ENCODE peak calls at places on chromosomes 6 and 20, in five cellular contexts. Q is HCT116, L is HepG2, G is GM12878, P is H1. T is an unnamed sample.

GRCh38 chr6:10030942-10031537 is 383.8 kb downstream of the TFAP2A start:
- DNase-seq in Q (peak), L (peak), G (no peak), P (no peak), T (peak)

GRCh38 chr6:40555092-40555491 is 32.1 kb downstream of the LRFN2 start:
- DNase-seq in Q (no peak), L (no peak), G (no peak), P (no peak), T (no peak)

GRCh38 chr6:82179415-82179814 is 68.1 kb downstream of the IBTK start:
- DNase-seq in Q (no peak), L (no peak), G (no peak), P (no peak), T (no peak)

GRCh38 chr6:154932562-154933027 is 62.5 kb upstream of the TIAM2 start:
- DNase-seq in Q (peak), L (peak), G (no peak), P (no peak), T (no peak)

GRCh38 chr6:11729083-11729482 is 49.5 kb downstream of the ADTRP start:
- DNase-seq in Q (no peak), L (no peak), G (no peak), P (no peak), T (no peak)

GRCh38 chr20:32167552-32167951 is 40.0 kb downstream of the PLAGL2 start:
- DNase-seq in Q (no peak), L (no peak), G (no peak), P (no peak), T (no peak)

GRCh38 chr6:35719830-35720733 is 16.8 kb upstream of the ARMC12 start:
- DNase-seq in Q (no peak), L (no peak), G (peak), P (no peak), T (peak)

GRCh38 chr20:32510120-32510600 is 75.0 kb downstream of the NOL4L start:
- DNase-seq in Q (no peak), L (no peak), G (no peak), P (no peak), T (no peak)

DNA sequence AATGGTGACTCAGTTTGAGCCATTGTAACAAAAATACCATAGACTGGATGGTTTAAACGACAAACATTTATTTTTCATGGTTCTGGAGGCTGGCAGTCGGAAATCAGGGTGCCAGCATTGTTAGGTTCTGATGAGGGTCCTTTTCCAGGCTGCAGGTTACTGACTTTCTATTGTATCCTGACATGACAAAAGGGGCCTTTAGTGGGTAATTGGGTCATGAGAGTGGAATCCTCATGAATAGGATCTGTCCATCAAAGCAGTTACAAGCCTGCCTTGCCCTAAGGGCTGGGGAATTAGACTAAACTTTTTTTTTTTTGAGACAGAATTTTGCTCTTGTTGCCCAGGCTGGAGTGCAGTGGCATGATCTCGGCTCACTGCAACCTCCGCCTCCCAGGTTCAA is 347.9 kb upstream of the TSHZ2 start:
- DNase-seq in Q (no peak), L (no peak), G (no peak), P (no peak), T (no peak)
- TF ChIP-seq SRF in Q (no peak), L (no peak), G (no peak), P (no peak), T (no peak)

GRCh38 chr20:29409833-29410804 is 1847.3 kb upstream of the DEFB115 start:
- DNase-seq in Q (no peak), L (no peak), G (no peak), P (no peak), T (no peak)
- TF ChIP-seq SRF in Q (no peak), L (no peak), G (no peak), P (no peak), T (no peak)

DNA sequence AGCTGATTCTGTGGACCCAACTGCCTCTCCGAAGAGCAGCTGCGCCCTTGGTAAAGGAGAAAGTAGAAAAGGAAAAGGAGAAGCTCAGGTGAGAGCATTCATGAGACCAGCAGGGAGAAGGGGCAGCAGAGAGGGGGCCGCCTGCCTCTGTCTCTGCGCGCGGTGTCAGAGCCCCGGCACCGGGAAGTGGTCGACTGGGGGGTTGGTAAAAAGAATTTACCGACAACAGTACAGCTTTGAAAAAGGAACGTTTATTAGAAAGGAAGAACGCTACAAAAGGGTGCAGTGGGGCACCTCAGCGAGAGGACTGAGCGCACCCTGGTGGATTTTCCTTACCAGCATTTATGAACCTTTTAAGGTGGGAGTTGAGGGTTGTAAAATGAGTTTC is 61.9 kb downstream of the GPR6 start:
- DNase-seq in Q (peak), L (no peak), G (no peak), P (no peak), T (no peak)
- TF ChIP-seq SRF in Q (no peak), L (no peak), G (no peak), P (no peak), T (no peak)

DNA sequence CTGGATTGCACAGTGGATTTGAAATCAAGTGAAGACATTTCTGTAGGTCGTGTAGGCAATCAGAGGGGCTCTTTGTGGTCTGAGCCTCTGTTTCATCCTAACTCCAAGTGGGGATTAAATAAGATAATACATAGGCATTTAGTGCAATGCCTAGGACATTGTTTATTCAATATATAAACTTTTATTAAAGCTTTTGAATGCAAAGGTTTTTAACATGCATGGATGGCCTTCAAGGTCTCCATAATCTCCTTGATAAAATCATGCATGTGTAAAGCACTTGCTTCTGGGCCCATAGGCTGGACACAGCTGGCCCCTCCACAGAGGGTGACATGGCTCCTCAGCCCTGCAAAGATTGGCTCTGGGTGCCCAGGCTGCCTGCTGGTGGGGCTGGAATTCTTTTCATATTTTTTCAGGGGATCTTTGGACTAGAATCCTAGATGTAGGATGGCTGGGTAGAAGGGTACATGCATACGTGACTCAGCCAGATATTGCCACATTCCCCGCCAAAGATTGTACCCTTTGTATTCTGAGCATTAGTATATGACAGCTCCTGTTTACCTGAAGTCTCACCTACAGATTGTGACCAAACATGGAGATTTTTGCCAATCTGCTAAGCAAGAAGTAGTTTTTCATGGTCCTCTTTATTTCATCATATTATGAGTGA is 19.0 kb upstream of the AVP start:
- DNase-seq in Q (no peak), L (peak), G (no peak), P (no peak), T (no peak)
- TF ChIP-seq SRF in Q (no peak), L (peak), G (no peak), P (no peak), T (no peak)

GRCh38 chr6:149545258-149545753 is 537 bp downstream of the PPIL4 start:
- DNase-seq in Q (no peak), L (peak), G (no peak), P (no peak), T (peak)
- TF ChIP-seq SRF in Q (no peak), L (no peak), G (no peak), P (no peak), T (no peak)

DNA sequence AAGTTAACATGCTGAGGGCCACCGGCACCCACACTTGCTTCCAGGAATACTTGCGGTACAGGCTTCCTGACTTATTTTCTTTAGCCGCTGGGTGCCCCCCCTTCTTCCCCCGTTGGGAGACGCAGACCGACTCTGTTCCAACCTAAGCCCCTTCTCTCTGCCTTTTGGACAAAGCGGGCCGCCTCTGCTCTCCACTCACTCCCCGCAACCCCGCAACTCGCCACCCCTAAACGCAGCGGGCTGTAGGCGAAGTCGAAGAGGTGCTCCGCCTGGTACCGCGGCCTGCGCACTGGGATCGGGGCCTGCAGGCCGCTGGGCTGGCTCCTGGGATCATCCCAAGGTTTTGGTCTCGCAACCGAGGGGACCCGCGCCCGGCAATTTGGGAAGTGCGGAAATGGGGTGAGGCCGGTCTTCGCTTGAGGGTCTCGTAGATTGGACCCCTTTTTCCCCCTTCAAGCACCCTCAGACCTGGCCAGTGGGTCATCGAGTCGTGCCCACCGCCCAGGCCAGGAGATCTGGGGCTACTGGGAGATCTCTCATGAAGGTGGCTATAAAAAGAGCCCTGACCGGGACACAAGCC is 4.7 kb upstream of the FOXF2 start:
- DNase-seq in Q (no peak), L (no peak), G (no peak), P (no peak), T (no peak)
- TF ChIP-seq SRF in Q (no peak), L (no peak), G (no peak), P (no peak), T (no peak)

GRCh38 chr20:46708172-46708860 is 1.1 kb upstream of the SLC2A10 start:
- DNase-seq in Q (no peak), L (peak), G (no peak), P (no peak), T (no peak)
- TF ChIP-seq SRF in Q (no peak), L (no peak), G (no peak), P (no peak), T (no peak)

GRCh38 chr6:123053602-123054225 is 57.7 kb downstream of the CLVS2 start:
- DNase-seq in Q (no peak), L (no peak), G (no peak), P (no peak), T (no peak)
- TF ChIP-seq SRF in Q (no peak), L (no peak), G (no peak), P (no peak), T (no peak)

GRCh38 chr20:40082436-40082835 is 606.6 kb downstream of the MAFB start:
- DNase-seq in Q (no peak), L (no peak), G (no peak), P (no peak), T (no peak)

GRCh38 chr20:40085513-40085912 is 603.5 kb downstream of the MAFB start:
- DNase-seq in Q (no peak), L (no peak), G (no peak), P (no peak), T (no peak)

GRCh38 chr20:40081653-40082052 is 607.4 kb downstream of the MAFB start:
- DNase-seq in Q (no peak), L (no peak), G (no peak), P (no peak), T (no peak)

GRCh38 chr20:40080059-40080652 is 608.9 kb downstream of the MAFB start:
- DNase-seq in Q (no peak), L (no peak), G (no peak), P (no peak), T (no peak)
- TF ChIP-seq SRF in Q (no peak), L (no peak), G (no peak), P (no peak), T (no peak)

T was measured in K562.